ENCODE peak calls at places on chromosomes 11 and 22, in five cellular contexts. One of them, this sample, is unnamed. For H3K27me3 and H3K36me3, the result is how much of the 10 kb centered on the place peaks cover.

GRCh38 chr11:111730871-111731591 is 35.2 kb downstream of the PPP2R1B start:
- DNase-seq in spleen: peak
- DNase-seq in mesendoderm: no peak
- DNase-seq in transverse colon: peak
- DNase-seq in PC-3: peak
- DNase-seq in this sample: no peak

GRCh38 chr11:7665473-7666291 is 7.6 kb downstream of the CYB5R2 start:
- DNase-seq in transverse colon: peak
- DNase-seq in PC-3: peak
- DNase-seq in spleen: peak
- DNase-seq in mesendoderm: peak
- DNase-seq in this sample: peak

GRCh38 chr11:8066911-8067455 is 14.0 kb upstream of the TUB start:
- DNase-seq in transverse colon: no peak
- DNase-seq in mesendoderm: no peak
- DNase-seq in PC-3: no peak
- DNase-seq in spleen: no peak
- DNase-seq in this sample: peak

GRCh38 chr11:1760351-1761109 is 3.2 kb downstream of the CTSD start:
- DNase-seq in spleen: peak
- DNase-seq in PC-3: peak
- DNase-seq in mesendoderm: no peak
- DNase-seq in transverse colon: peak
- DNase-seq in this sample: peak

GRCh38 chr11:61509058-61510029 is 795 bp downstream of the LRRC10B start:
- DNase-seq in transverse colon: peak
- DNase-seq in PC-3: peak
- DNase-seq in mesendoderm: peak
- DNase-seq in spleen: peak
- DNase-seq in this sample: peak

GRCh38 chr11:46896719-46897406 is 21.5 kb downstream of the LRP4 start:
- DNase-seq in mesendoderm: peak
- DNase-seq in transverse colon: no peak
- DNase-seq in PC-3: peak
- DNase-seq in spleen: no peak
- DNase-seq in this sample: peak

GRCh38 chr11:14288189-14288935 is 70.6 kb downstream of the RRAS2 start:
- DNase-seq in spleen: no peak
- DNase-seq in PC-3: peak
- DNase-seq in mesendoderm: no peak
- DNase-seq in transverse colon: no peak
- DNase-seq in this sample: no peak

GRCh38 chr11:102614485-102614884 is 10.6 kb downstream of the MMP20 start:
- DNase-seq in spleen: no peak
- DNase-seq in PC-3: peak
- DNase-seq in mesendoderm: peak
- DNase-seq in transverse colon: no peak
- DNase-seq in this sample: no peak

GRCh38 chr11:61780581-61781162 is 11.7 kb downstream of the TMEM258 start:
- DNase-seq in mesendoderm: no peak
- DNase-seq in transverse colon: no peak
- DNase-seq in spleen: peak
- DNase-seq in PC-3: no peak
- DNase-seq in this sample: peak

GRCh38 chr11:67452141-67452952 is at the start of gene GPR152:
- DNase-seq in PC-3: no peak
- DNase-seq in spleen: peak
- DNase-seq in mesendoderm: no peak
- DNase-seq in transverse colon: no peak
- DNase-seq in this sample: peak
- H3K27me3 ChIP-seq in PC-3: under half
- H3K27me3 ChIP-seq in spleen: under half
- H3K27me3 ChIP-seq in mesendoderm: under half
- H3K27me3 ChIP-seq in transverse colon: under half
- H3K27me3 ChIP-seq in this sample: under half

GRCh38 chr11:92227233-92227593 is 2.6 kb downstream of the FAT3 start:
- DNase-seq in PC-3: no peak
- DNase-seq in mesendoderm: peak
- DNase-seq in transverse colon: no peak
- DNase-seq in spleen: no peak
- DNase-seq in this sample: peak
- H3K4me3 ChIP-seq in PC-3: no peak
- H3K4me3 ChIP-seq in mesendoderm: peak
- H3K4me3 ChIP-seq in transverse colon: no peak
- H3K4me3 ChIP-seq in spleen: no peak
- H3K4me3 ChIP-seq in this sample: peak

DNA sequence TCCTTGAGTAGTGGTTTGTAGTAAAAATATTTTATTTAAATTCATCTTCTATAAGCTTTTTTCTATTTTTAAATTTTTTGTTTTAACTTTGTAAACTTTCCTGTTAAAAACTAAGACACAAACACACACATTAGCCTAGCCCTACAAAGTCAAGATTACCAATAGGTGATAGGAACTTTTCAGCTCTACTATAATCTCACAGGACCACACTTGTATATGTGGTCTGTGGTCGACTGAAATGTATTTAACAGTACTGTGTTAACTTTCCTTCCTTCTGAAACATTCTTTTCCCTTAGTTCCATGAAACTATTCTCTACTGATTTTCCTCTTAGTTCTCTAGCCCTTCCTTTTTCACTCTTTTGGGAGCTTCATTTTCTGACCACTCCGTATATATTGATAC is 9.0 kb downstream of the ZW10 start:
- DNase-seq in PC-3: no peak
- DNase-seq in spleen: no peak
- DNase-seq in transverse colon: no peak
- DNase-seq in mesendoderm: no peak
- DNase-seq in this sample: no peak
- H3K36me3 ChIP-seq in PC-3: half or more
- H3K36me3 ChIP-seq in spleen: half or more
- H3K36me3 ChIP-seq in transverse colon: under half
- H3K36me3 ChIP-seq in mesendoderm: under half
- H3K36me3 ChIP-seq in this sample: under half

GRCh38 chr22:22058649-22059475 is 76.3 kb upstream of the TOP3B start:
- DNase-seq in transverse colon: no peak
- DNase-seq in mesendoderm: no peak
- DNase-seq in spleen: no peak
- DNase-seq in PC-3: no peak
- DNase-seq in this sample: no peak
- H3K27me3 ChIP-seq in transverse colon: under half
- H3K27me3 ChIP-seq in mesendoderm: under half
- H3K27me3 ChIP-seq in spleen: under half
- H3K27me3 ChIP-seq in PC-3: under half
- H3K27me3 ChIP-seq in this sample: half or more

DNA sequence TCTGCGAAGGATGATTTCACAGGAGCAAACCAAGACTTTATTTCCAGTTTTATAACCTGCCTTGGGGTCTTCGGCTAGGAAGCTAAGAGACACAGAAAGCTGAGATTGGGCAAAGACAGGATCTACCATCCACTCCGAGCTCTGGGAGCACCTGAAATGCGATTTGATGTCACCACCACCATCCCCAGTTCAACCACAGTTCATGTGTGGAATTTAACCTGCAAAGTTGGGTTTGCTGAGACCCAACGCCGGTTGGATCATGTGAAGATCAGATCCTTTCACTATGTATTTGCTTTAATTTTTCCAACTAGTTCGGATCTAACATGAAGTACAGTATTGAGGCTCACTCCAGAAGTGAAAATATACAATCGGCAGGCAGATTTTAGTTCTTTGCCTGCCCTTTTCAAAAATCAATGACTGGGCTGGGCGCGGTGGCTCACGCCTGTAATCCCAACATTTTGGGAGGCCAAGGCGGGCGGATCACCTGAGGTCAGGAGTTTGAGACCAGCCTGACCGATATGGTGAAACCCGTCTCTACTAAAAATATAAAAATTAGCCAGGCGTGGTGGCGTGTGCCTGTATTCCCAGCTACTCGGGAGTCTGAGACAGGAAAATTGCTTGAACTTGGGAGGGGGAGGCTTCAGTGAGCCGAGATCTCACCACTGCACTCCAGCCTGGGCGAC is 1.4 kb upstream of the C11orf24 start:
- DNase-seq in PC-3: no peak
- DNase-seq in spleen: no peak
- DNase-seq in transverse colon: no peak
- DNase-seq in mesendoderm: no peak
- DNase-seq in this sample: no peak
- H3K4me3 ChIP-seq in PC-3: peak
- H3K4me3 ChIP-seq in spleen: no peak
- H3K4me3 ChIP-seq in transverse colon: no peak
- H3K4me3 ChIP-seq in mesendoderm: no peak
- H3K4me3 ChIP-seq in this sample: no peak

GRCh38 chr11:68524213-68524612 is 63.7 kb downstream of the PPP6R3 start:
- DNase-seq in transverse colon: no peak
- DNase-seq in spleen: no peak
- DNase-seq in mesendoderm: no peak
- DNase-seq in PC-3: no peak
- DNase-seq in this sample: no peak
- H3K36me3 ChIP-seq in transverse colon: under half
- H3K36me3 ChIP-seq in spleen: half or more
- H3K36me3 ChIP-seq in mesendoderm: under half
- H3K36me3 ChIP-seq in PC-3: half or more
- H3K36me3 ChIP-seq in this sample: under half

GRCh38 chr11:120217941-120218694 is 7.3 kb downstream of the OAF start:
- DNase-seq in transverse colon: no peak
- DNase-seq in mesendoderm: no peak
- DNase-seq in spleen: no peak
- DNase-seq in PC-3: no peak
- DNase-seq in this sample: peak
- H3K27me3 ChIP-seq in transverse colon: under half
- H3K27me3 ChIP-seq in mesendoderm: under half
- H3K27me3 ChIP-seq in spleen: under half
- H3K27me3 ChIP-seq in PC-3: under half
- H3K27me3 ChIP-seq in this sample: under half

DNA sequence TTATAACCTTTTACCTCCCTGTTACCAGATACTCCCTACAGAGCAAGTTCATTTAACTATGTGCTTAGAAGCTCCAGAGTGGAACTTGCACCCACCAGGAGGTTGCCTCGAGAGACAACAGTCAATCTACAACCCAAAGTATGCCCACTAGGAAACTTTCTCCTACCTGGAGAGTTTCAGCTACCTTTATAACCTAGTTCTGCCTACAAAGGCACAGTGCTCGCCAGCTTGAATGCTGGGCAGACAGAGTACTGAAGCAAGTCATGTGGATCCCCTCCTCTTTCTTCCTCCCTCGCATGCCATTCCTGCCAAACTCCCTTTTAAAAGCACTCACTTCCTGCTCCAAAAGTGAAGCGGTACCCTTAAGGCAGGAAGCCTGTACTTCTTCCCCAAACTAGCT is 258.9 kb downstream of the SWAP70 start:
- DNase-seq in PC-3: no peak
- DNase-seq in mesendoderm: peak
- DNase-seq in transverse colon: no peak
- DNase-seq in spleen: no peak
- DNase-seq in this sample: peak
- H3K4me3 ChIP-seq in PC-3: no peak
- H3K4me3 ChIP-seq in mesendoderm: no peak
- H3K4me3 ChIP-seq in transverse colon: no peak
- H3K4me3 ChIP-seq in spleen: no peak
- H3K4me3 ChIP-seq in this sample: no peak

DNA sequence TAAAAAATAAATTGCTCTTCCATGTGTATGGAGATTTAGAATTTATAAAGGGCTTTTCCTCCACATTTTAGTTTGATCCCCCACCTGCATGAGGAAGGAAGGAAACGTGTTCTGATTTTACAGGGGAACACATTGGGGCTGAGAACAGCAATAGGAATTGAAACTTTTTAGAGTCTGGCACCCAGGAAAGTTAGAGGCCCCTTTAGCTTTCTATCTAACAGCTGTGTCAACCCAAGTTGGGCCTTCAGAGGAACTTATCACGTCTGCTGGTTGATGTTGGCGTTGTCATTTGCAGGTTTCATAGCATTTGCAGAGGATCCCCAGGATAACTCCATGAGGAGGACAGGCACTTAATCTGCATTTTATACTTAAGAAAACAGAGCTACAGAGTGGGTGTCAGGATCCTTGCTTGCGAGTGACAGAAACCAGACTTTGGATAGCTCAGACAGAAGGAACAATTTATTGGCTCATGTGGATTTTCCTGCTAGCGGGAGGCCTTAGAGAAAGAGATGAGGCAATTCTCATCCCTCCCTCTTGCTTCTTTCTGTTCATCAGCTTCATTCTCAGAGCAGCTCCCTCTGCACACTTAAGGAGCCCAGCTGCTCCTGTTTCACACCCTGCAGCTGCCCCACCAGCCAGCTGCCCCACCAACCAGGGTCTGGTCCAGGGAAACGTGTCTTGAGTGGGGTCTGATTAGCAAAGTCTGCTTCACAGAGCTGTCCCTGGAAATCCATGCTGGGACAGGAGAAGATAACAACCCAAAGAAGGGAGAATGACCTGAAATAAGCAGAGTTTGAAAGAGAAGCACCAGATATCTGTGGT is 92.5 kb upstream of the OR4B1 start:
- DNase-seq in PC-3: no peak
- DNase-seq in mesendoderm: no peak
- DNase-seq in spleen: no peak
- DNase-seq in transverse colon: no peak
- DNase-seq in this sample: no peak
- H3K36me3 ChIP-seq in PC-3: under half
- H3K36me3 ChIP-seq in mesendoderm: under half
- H3K36me3 ChIP-seq in spleen: half or more
- H3K36me3 ChIP-seq in transverse colon: under half
- H3K36me3 ChIP-seq in this sample: under half

This sample was measured in H7.